ENCODE peak calls at places on chromosome 4, in eight cellular contexts. One of them, this sample, is unnamed.

GRCh38 chr4:155543126-155543765 is 123.4 kb upstream of the GUCY1A1 start:
- DNase-seq in MCF 10A: peak
- DNase-seq in MV-4-11: no peak
- DNase-seq in uterus: no peak
- DNase-seq in thoracic aorta: no peak
- DNase-seq in NCI-H1105: no peak
- DNase-seq in LHCN-M2: no peak
- DNase-seq in Jurkat, Clone E6-1: no peak
- DNase-seq in this sample: no peak

GRCh38 chr4:122341906-122342305 is 36.9 kb upstream of the ADAD1 start:
- DNase-seq in uterus: no peak
- DNase-seq in thoracic aorta: no peak
- DNase-seq in NCI-H1105: no peak
- DNase-seq in MV-4-11: peak
- DNase-seq in LHCN-M2: peak
- DNase-seq in MCF 10A: peak
- DNase-seq in Jurkat, Clone E6-1: no peak
- DNase-seq in this sample: peak

GRCh38 chr4:77481856-77482255 is 123.8 kb upstream of the CXCL13 start:
- DNase-seq in LHCN-M2: peak
- DNase-seq in NCI-H1105: no peak
- DNase-seq in Jurkat, Clone E6-1: no peak
- DNase-seq in MV-4-11: no peak
- DNase-seq in uterus: no peak
- DNase-seq in MCF 10A: peak
- DNase-seq in thoracic aorta: no peak
- DNase-seq in this sample: peak

GRCh38 chr4:188941524-188942109 is 802.4 kb downstream of the TRIML1 start:
- DNase-seq in Jurkat, Clone E6-1: no peak
- DNase-seq in MCF 10A: peak
- DNase-seq in thoracic aorta: no peak
- DNase-seq in LHCN-M2: peak
- DNase-seq in uterus: no peak
- DNase-seq in NCI-H1105: no peak
- DNase-seq in MV-4-11: peak
- DNase-seq in this sample: peak

GRCh38 chr4:154164931-154165839 is 326.4 kb downstream of the DCHS2 start:
- DNase-seq in Jurkat, Clone E6-1: no peak
- DNase-seq in LHCN-M2: peak
- DNase-seq in uterus: no peak
- DNase-seq in thoracic aorta: no peak
- DNase-seq in NCI-H1105: no peak
- DNase-seq in MCF 10A: peak
- DNase-seq in MV-4-11: peak
- DNase-seq in this sample: peak

GRCh38 chr4:147633113-147633512 is 15.9 kb downstream of the TMEM184C start:
- DNase-seq in LHCN-M2: peak
- DNase-seq in MCF 10A: no peak
- DNase-seq in thoracic aorta: no peak
- DNase-seq in Jurkat, Clone E6-1: no peak
- DNase-seq in uterus: no peak
- DNase-seq in NCI-H1105: no peak
- DNase-seq in MV-4-11: no peak
- DNase-seq in this sample: no peak

GRCh38 chr4:164383187-164384181 is 370.4 kb upstream of the SMIM31 start:
- DNase-seq in uterus: peak
- DNase-seq in thoracic aorta: no peak
- DNase-seq in NCI-H1105: peak
- DNase-seq in MCF 10A: peak
- DNase-seq in MV-4-11: no peak
- DNase-seq in Jurkat, Clone E6-1: no peak
- DNase-seq in LHCN-M2: peak
- DNase-seq in this sample: peak

GRCh38 chr4:99209671-99210070 is 9.4 kb downstream of the ADH6 start:
- DNase-seq in MV-4-11: no peak
- DNase-seq in LHCN-M2: peak
- DNase-seq in NCI-H1105: no peak
- DNase-seq in Jurkat, Clone E6-1: no peak
- DNase-seq in thoracic aorta: no peak
- DNase-seq in uterus: no peak
- DNase-seq in MCF 10A: no peak
- DNase-seq in this sample: peak

GRCh38 chr4:26785766-26786165 is 74.9 kb upstream of the STIM2 start:
- DNase-seq in MV-4-11: no peak
- DNase-seq in Jurkat, Clone E6-1: no peak
- DNase-seq in MCF 10A: no peak
- DNase-seq in LHCN-M2: no peak
- DNase-seq in thoracic aorta: no peak
- DNase-seq in NCI-H1105: no peak
- DNase-seq in uterus: no peak
- DNase-seq in this sample: no peak

GRCh38 chr4:24070117-24070516 is 180.3 kb upstream of the PPARGC1A start:
- DNase-seq in MCF 10A: peak
- DNase-seq in NCI-H1105: no peak
- DNase-seq in Jurkat, Clone E6-1: no peak
- DNase-seq in MV-4-11: no peak
- DNase-seq in uterus: no peak
- DNase-seq in LHCN-M2: peak
- DNase-seq in thoracic aorta: no peak
- DNase-seq in this sample: peak

GRCh38 chr4:84681488-84682274 is 98.8 kb downstream of the CDS1 start:
- DNase-seq in Jurkat, Clone E6-1: no peak
- DNase-seq in NCI-H1105: no peak
- DNase-seq in MCF 10A: peak
- DNase-seq in MV-4-11: peak
- DNase-seq in LHCN-M2: peak
- DNase-seq in thoracic aorta: no peak
- DNase-seq in uterus: no peak
- DNase-seq in this sample: peak

GRCh38 chr4:84058201-84058600 is 440.9 kb downstream of the NKX6-1 start:
- DNase-seq in Jurkat, Clone E6-1: no peak
- DNase-seq in MCF 10A: no peak
- DNase-seq in uterus: no peak
- DNase-seq in LHCN-M2: no peak
- DNase-seq in MV-4-11: no peak
- DNase-seq in thoracic aorta: no peak
- DNase-seq in NCI-H1105: no peak
- DNase-seq in this sample: no peak

GRCh38 chr4:149987330-149987751 is 90.9 kb upstream of the DCLK2 start:
- DNase-seq in MCF 10A: no peak
- DNase-seq in LHCN-M2: peak
- DNase-seq in MV-4-11: no peak
- DNase-seq in Jurkat, Clone E6-1: no peak
- DNase-seq in thoracic aorta: no peak
- DNase-seq in NCI-H1105: no peak
- DNase-seq in uterus: no peak
- DNase-seq in this sample: no peak

GRCh38 chr4:26028793-26029511 is 114.9 kb downstream of the SMIM20 start:
- DNase-seq in thoracic aorta: no peak
- DNase-seq in MV-4-11: peak
- DNase-seq in uterus: peak
- DNase-seq in Jurkat, Clone E6-1: no peak
- DNase-seq in MCF 10A: no peak
- DNase-seq in LHCN-M2: no peak
- DNase-seq in NCI-H1105: no peak
- DNase-seq in this sample: no peak

GRCh38 chr4:40992472-40993298 is 221.7 kb downstream of the APBB2 start:
- DNase-seq in uterus: no peak
- DNase-seq in MV-4-11: peak
- DNase-seq in MCF 10A: peak
- DNase-seq in thoracic aorta: no peak
- DNase-seq in LHCN-M2: peak
- DNase-seq in Jurkat, Clone E6-1: no peak
- DNase-seq in NCI-H1105: no peak
- DNase-seq in this sample: peak

GRCh38 chr4:152590179-152591031 is 54.5 kb upstream of the FBXW7 start:
- DNase-seq in uterus: no peak
- DNase-seq in LHCN-M2: peak
- DNase-seq in Jurkat, Clone E6-1: no peak
- DNase-seq in MCF 10A: peak
- DNase-seq in thoracic aorta: no peak
- DNase-seq in NCI-H1105: peak
- DNase-seq in MV-4-11: peak
- DNase-seq in this sample: peak

GRCh38 chr4:37524267-37524666 is 161.9 kb downstream of the RELL1 start:
- DNase-seq in MCF 10A: no peak
- DNase-seq in uterus: no peak
- DNase-seq in Jurkat, Clone E6-1: no peak
- DNase-seq in NCI-H1105: no peak
- DNase-seq in LHCN-M2: no peak
- DNase-seq in thoracic aorta: no peak
- DNase-seq in MV-4-11: no peak
- DNase-seq in this sample: no peak

GRCh38 chr4:114265342-114265741 is 285.9 kb upstream of the ARSJ start:
- DNase-seq in MCF 10A: no peak
- DNase-seq in LHCN-M2: no peak
- DNase-seq in Jurkat, Clone E6-1: no peak
- DNase-seq in uterus: no peak
- DNase-seq in thoracic aorta: no peak
- DNase-seq in MV-4-11: no peak
- DNase-seq in NCI-H1105: peak
- DNase-seq in this sample: no peak

GRCh38 chr4:108166441-108167315 is 2.1 kb downstream of the LEF1 start:
- DNase-seq in Jurkat, Clone E6-1: peak
- DNase-seq in MV-4-11: no peak
- DNase-seq in MCF 10A: no peak
- DNase-seq in LHCN-M2: no peak
- DNase-seq in uterus: no peak
- DNase-seq in thoracic aorta: no peak
- DNase-seq in NCI-H1105: peak
- DNase-seq in this sample: no peak

GRCh38 chr4:7736436-7737267 is 203.0 kb downstream of the AFAP1 start:
- DNase-seq in LHCN-M2: no peak
- DNase-seq in MCF 10A: no peak
- DNase-seq in Jurkat, Clone E6-1: no peak
- DNase-seq in NCI-H1105: no peak
- DNase-seq in thoracic aorta: no peak
- DNase-seq in uterus: no peak
- DNase-seq in MV-4-11: no peak
- DNase-seq in this sample: no peak

GRCh38 chr4:148376151-148376550 is 66.1 kb downstream of the NR3C2 start:
- DNase-seq in MCF 10A: peak
- DNase-seq in LHCN-M2: peak
- DNase-seq in MV-4-11: peak
- DNase-seq in thoracic aorta: no peak
- DNase-seq in NCI-H1105: peak
- DNase-seq in uterus: peak
- DNase-seq in Jurkat, Clone E6-1: peak
- DNase-seq in this sample: peak

GRCh38 chr4:80610845-80611244 is 275.3 kb downstream of the CFAP299 start:
- DNase-seq in NCI-H1105: no peak
- DNase-seq in MV-4-11: no peak
- DNase-seq in uterus: no peak
- DNase-seq in LHCN-M2: peak
- DNase-seq in MCF 10A: peak
- DNase-seq in Jurkat, Clone E6-1: peak
- DNase-seq in thoracic aorta: no peak
- DNase-seq in this sample: peak

GRCh38 chr4:54315561-54315960 is 86.5 kb downstream of the PDGFRA start:
- DNase-seq in Jurkat, Clone E6-1: no peak
- DNase-seq in MV-4-11: peak
- DNase-seq in LHCN-M2: no peak
- DNase-seq in NCI-H1105: no peak
- DNase-seq in uterus: no peak
- DNase-seq in thoracic aorta: no peak
- DNase-seq in MCF 10A: no peak
- DNase-seq in this sample: no peak

GRCh38 chr4:37528161-37528560 is 158.0 kb downstream of the RELL1 start:
- DNase-seq in MV-4-11: peak
- DNase-seq in MCF 10A: peak
- DNase-seq in NCI-H1105: no peak
- DNase-seq in thoracic aorta: no peak
- DNase-seq in uterus: no peak
- DNase-seq in LHCN-M2: no peak
- DNase-seq in Jurkat, Clone E6-1: no peak
- DNase-seq in this sample: peak

GRCh38 chr4:147096667-147097604 is 151.3 kb upstream of the TTC29 start:
- DNase-seq in Jurkat, Clone E6-1: peak
- DNase-seq in LHCN-M2: peak
- DNase-seq in MCF 10A: peak
- DNase-seq in NCI-H1105: no peak
- DNase-seq in uterus: no peak
- DNase-seq in MV-4-11: no peak
- DNase-seq in thoracic aorta: no peak
- DNase-seq in this sample: no peak

GRCh38 chr4:83387922-83388676 is 53.5 kb upstream of the HPSE start:
- DNase-seq in MV-4-11: peak
- DNase-seq in LHCN-M2: no peak
- DNase-seq in thoracic aorta: no peak
- DNase-seq in MCF 10A: no peak
- DNase-seq in NCI-H1105: no peak
- DNase-seq in Jurkat, Clone E6-1: peak
- DNase-seq in uterus: no peak
- DNase-seq in this sample: no peak

GRCh38 chr4:78468272-78468671 is 83.3 kb upstream of the ANXA3 start:
- DNase-seq in uterus: no peak
- DNase-seq in MCF 10A: no peak
- DNase-seq in LHCN-M2: no peak
- DNase-seq in thoracic aorta: no peak
- DNase-seq in NCI-H1105: no peak
- DNase-seq in MV-4-11: no peak
- DNase-seq in Jurkat, Clone E6-1: no peak
- DNase-seq in this sample: no peak

GRCh38 chr4:10055871-10056270 is 34.6 kb upstream of the SLC2A9 start:
- DNase-seq in Jurkat, Clone E6-1: no peak
- DNase-seq in MV-4-11: no peak
- DNase-seq in thoracic aorta: no peak
- DNase-seq in NCI-H1105: no peak
- DNase-seq in uterus: no peak
- DNase-seq in MCF 10A: no peak
- DNase-seq in LHCN-M2: no peak
- DNase-seq in this sample: peak

GRCh38 chr4:73007526-73008100 is 61.9 kb downstream of the COX18 start:
- DNase-seq in Jurkat, Clone E6-1: no peak
- DNase-seq in uterus: no peak
- DNase-seq in thoracic aorta: no peak
- DNase-seq in MV-4-11: no peak
- DNase-seq in NCI-H1105: no peak
- DNase-seq in MCF 10A: no peak
- DNase-seq in LHCN-M2: peak
- DNase-seq in this sample: no peak

GRCh38 chr4:132910226-132910748 is 238.8 kb upstream of the PCDH10 start:
- DNase-seq in Jurkat, Clone E6-1: no peak
- DNase-seq in uterus: no peak
- DNase-seq in thoracic aorta: no peak
- DNase-seq in NCI-H1105: no peak
- DNase-seq in MCF 10A: no peak
- DNase-seq in MV-4-11: no peak
- DNase-seq in LHCN-M2: no peak
- DNase-seq in this sample: no peak

GRCh38 chr4:17664755-17665154 is 50.3 kb downstream of the MED28 start:
- DNase-seq in LHCN-M2: peak
- DNase-seq in Jurkat, Clone E6-1: no peak
- DNase-seq in MV-4-11: peak
- DNase-seq in NCI-H1105: no peak
- DNase-seq in thoracic aorta: no peak
- DNase-seq in MCF 10A: no peak
- DNase-seq in uterus: no peak
- DNase-seq in this sample: no peak

GRCh38 chr4:154595807-154596206 is 5.3 kb upstream of the FGA start:
- DNase-seq in LHCN-M2: no peak
- DNase-seq in MV-4-11: no peak
- DNase-seq in thoracic aorta: no peak
- DNase-seq in Jurkat, Clone E6-1: no peak
- DNase-seq in MCF 10A: peak
- DNase-seq in NCI-H1105: no peak
- DNase-seq in uterus: no peak
- DNase-seq in this sample: no peak

GRCh38 chr4:127604949-127605709 is 27.6 kb upstream of the INTU start:
- DNase-seq in NCI-H1105: no peak
- DNase-seq in LHCN-M2: peak
- DNase-seq in MV-4-11: peak
- DNase-seq in uterus: no peak
- DNase-seq in Jurkat, Clone E6-1: peak
- DNase-seq in thoracic aorta: no peak
- DNase-seq in MCF 10A: peak
- DNase-seq in this sample: peak

GRCh38 chr4:24210332-24210902 is 320.6 kb upstream of the PPARGC1A start:
- DNase-seq in uterus: peak
- DNase-seq in LHCN-M2: peak
- DNase-seq in MCF 10A: peak
- DNase-seq in thoracic aorta: peak
- DNase-seq in NCI-H1105: no peak
- DNase-seq in MV-4-11: peak
- DNase-seq in Jurkat, Clone E6-1: no peak
- DNase-seq in this sample: no peak

This sample was measured in foreskin keratinocyte.